ENCODE peak calls at places on chromosomes 11 and 22, in ten cellular contexts. A is aorta; U is PC-9; X is AG04450; S is body of pancreas; Z is ovary; F is IMR-90; K is fibroblast of lung; T is effector memory CD4-positive, alpha-beta T cell; Q is neural progenitor cell. N is an unnamed sample.
A peak's percentile ranks its signal among the peaks of the same experiment; 100 is the strongest.

GRCh38 chr11:123536690-123537437 is 106.8 kb downstream of the GRAMD1B start:
- DNase-seq in A (no peak), U (no peak), X (no peak), S (no peak), Z (no peak), F (no peak), K (no peak), T (no peak), Q (peak; percentile 14), N (no peak)

GRCh38 chr11:123690490-123690889 is 36.1 kb upstream of the SCN3B start:
- DNase-seq in A (no peak), U (no peak), X (no peak), S (no peak), Z (no peak), F (peak; percentile 63), K (peak; percentile 61), T (no peak), Q (no peak), N (no peak)

GRCh38 chr11:120577041-120577440 is 65.5 kb downstream of the GRIK4 start:
- DNase-seq in A (peak; percentile 62), U (no peak), X (no peak), S (no peak), Z (no peak), F (no peak), K (no peak), T (no peak), Q (no peak), N (no peak)

GRCh38 chr11:104120493-104121200 is 43.3 kb downstream of the PDGFD start:
- DNase-seq in A (no peak), U (no peak), X (no peak), S (no peak), Z (no peak), F (no peak), K (no peak), T (no peak), Q (peak; percentile 9), N (peak; percentile 84)

GRCh38 chr11:44235765-44236201 is 74.2 kb downstream of the ALX4 start:
- DNase-seq in A (no peak), U (no peak), X (no peak), S (no peak), Z (no peak), F (peak; percentile 31), K (peak; percentile 36), T (no peak), Q (no peak), N (no peak)

GRCh38 chr11:118263694-118264567 is at the start of gene MPZL2:
- DNase-seq in A (no peak), U (peak; percentile 86), X (no peak), S (peak; percentile 76), Z (no peak), F (no peak), K (no peak), T (no peak), Q (peak; percentile 63), N (no peak)

GRCh38 chr11:2827256-2827655 is 58.3 kb downstream of the CDKN1C start:
- DNase-seq in A (peak; percentile 69), U (no peak), X (no peak), S (no peak), Z (no peak), F (peak; percentile 7), K (peak; percentile 37), T (no peak), Q (no peak), N (no peak)

GRCh38 chr22:46030241-46030880 is 53.4 kb upstream of the WNT7B start:
- DNase-seq in A (peak; percentile 57), U (no peak), X (no peak), S (peak; percentile 10), Z (peak; percentile 34), F (no peak), K (no peak), T (no peak), Q (no peak), N (no peak)

GRCh38 chr11:63508009-63508408 is 2.1 kb downstream of the LGALS12 start:
- DNase-seq in A (no peak), U (peak; percentile 44), X (no peak), S (peak; percentile 80), Z (no peak), F (no peak), K (no peak), T (no peak), Q (peak; percentile 71), N (peak; percentile 62)

GRCh38 chr11:94768602-94769511 is 701 bp downstream of the AMOTL1 start:
- DNase-seq in A (peak; percentile 85), U (peak; percentile 37), X (no peak), S (peak; percentile 50), Z (peak; percentile 61), F (peak; percentile 49), K (peak; percentile 59), T (no peak), Q (peak; percentile 63), N (peak; percentile 41)

GRCh38 chr11:123197711-123198110 is 2.7 kb upstream of the CLMP start:
- DNase-seq in A (no peak), U (no peak), X (peak; percentile 82), S (no peak), Z (no peak), F (peak; percentile 97), K (peak; percentile 89), T (no peak), Q (no peak), N (peak; percentile 69)

GRCh38 chr11:12706531-12707499 is 32.6 kb downstream of the TEAD1 start:
- DNase-seq in A (no peak), U (no peak), X (no peak), S (peak; percentile 34), Z (no peak), F (no peak), K (no peak), T (no peak), Q (no peak), N (no peak)

GRCh38 chr11:78351979-78352731 is 65.5 kb downstream of the GAB2 start:
- DNase-seq in A (no peak), U (no peak), X (no peak), S (no peak), Z (no peak), F (no peak), K (no peak), T (no peak), Q (no peak), N (peak; percentile 61)

GRCh38 chr22:22148905-22149304 is 95.7 kb upstream of the VPREB1 start:
- DNase-seq in A (no peak), U (no peak), X (no peak), S (no peak), Z (no peak), F (no peak), K (no peak), T (no peak), Q (no peak), N (no peak)

GRCh38 chr11:101975734-101976133 is 59.4 kb upstream of the ANGPTL5 start:
- DNase-seq in A (no peak), U (no peak), X (no peak), S (no peak), Z (no peak), F (no peak), K (no peak), T (no peak), Q (no peak), N (no peak)

DNA sequence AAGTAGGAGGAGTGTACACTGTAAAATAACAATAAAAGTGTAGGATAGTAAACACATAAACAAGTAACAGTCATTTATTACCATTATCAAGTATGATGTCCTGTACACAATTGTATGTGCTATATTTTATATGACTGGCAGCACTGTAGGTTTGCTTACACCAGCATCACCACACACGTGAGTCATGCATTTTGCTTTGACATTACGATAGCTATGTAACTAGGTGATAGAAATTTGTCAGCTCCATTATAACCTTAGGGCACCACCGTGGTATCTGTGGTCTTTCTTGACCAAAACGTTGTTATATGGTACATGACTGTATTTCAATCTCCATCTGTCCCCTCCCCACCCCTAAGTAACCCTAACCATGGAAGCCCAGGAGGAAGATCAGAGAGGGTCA is 1.1 kb downstream of the DNAL4 start:
- DNase-seq in A (no peak), U (no peak), X (no peak), S (no peak), Z (no peak), F (peak; percentile 59), K (peak; percentile 51), T (no peak), Q (no peak), N (no peak)
- H3K27ac ChIP-seq in A (no peak overlapping the region), U (no peak overlapping the region), X (no peak overlapping the region), S (no peak overlapping the region), Z (peak overlapping the region; percentile 74), F (no peak overlapping the region), K (peak overlapping the region; percentile 87), T (no peak overlapping the region), Q (no peak overlapping the region), N (peak overlapping the region; percentile 20)

GRCh38 chr11:119337581-119338317 is 2.9 kb downstream of the C1QTNF5 start:
- DNase-seq in A (peak; percentile 68), U (no peak), X (peak; percentile 88), S (no peak), Z (peak; percentile 52), F (peak; percentile 90), K (peak; percentile 82), T (no peak), Q (peak; percentile 92), N (peak; percentile 67)
- H3K4me3 ChIP-seq in A (no peak overlapping the region), U (no peak overlapping the region), X (peak overlapping the region; percentile 48), S (no peak overlapping the region), Z (no peak overlapping the region), F (peak overlapping the region; percentile 11), K (no peak overlapping the region), T (no peak overlapping the region), Q (peak overlapping the region; percentile 77), N (peak overlapping the region; percentile 31)

DNA sequence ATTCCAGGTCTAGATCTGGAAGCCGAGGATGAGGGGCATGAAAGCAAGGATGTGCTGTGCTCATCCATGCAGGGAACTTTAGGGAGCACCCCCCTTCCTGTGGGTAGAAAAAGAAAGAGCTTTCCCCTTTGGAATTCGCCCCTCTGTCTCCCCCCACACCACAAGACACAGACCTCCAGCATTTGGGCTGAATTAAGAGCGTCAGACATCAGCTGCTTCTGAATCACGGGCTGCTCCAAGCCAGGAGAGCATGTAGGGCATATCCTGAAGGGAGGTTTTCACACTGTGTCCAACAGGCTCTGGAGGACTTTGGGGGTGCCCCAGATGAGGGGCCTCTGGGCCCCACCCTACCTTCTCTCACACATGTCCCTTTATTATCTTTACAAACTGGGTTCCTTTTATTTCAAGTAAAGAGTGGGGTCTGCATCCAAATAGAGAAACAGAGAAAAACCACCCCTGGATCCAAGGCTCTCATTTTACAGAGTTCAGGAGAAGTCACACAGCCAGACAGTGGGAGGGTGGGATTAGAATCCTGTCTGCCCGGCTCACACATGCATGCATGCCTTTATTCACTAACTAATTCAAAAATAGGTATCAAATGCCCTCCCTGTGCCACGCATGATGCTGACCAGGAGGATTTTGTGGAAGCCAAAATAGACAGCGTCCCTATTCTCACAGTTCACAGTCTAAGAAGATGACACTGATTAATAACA is 52.8 kb downstream of the LRRC32 start:
- DNase-seq in A (peak; percentile 39), U (no peak), X (no peak), S (no peak), Z (peak; percentile 40), F (peak; percentile 55), K (peak; percentile 81), T (no peak), Q (no peak), N (no peak)
- H3K27ac ChIP-seq in A (peak overlapping the region; percentile 19), U (no peak overlapping the region), X (no peak overlapping the region), S (no peak overlapping the region), Z (no peak overlapping the region), F (no peak overlapping the region), K (no peak overlapping the region), T (no peak overlapping the region), Q (no peak overlapping the region), N (no peak overlapping the region)

DNA sequence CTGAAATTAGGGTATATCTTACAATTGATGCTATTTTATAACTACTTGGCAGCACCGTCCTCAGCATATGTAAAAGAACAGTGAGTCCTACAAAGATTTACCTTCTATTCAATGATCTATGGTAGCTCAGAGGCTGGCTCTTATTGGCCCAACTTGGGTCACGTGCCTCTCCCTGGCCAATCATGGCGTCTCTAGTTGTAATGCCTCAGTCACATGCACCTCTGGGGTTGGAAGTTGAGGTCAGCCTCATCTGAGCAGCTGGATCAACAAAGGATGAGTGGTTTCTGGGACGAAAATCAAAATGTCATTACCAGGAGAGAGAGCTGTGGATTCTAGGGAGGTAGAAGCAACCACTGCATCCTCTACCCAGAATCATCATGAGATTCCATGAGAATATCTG is 22.9 kb upstream of the ASPHD2 start:
- DNase-seq in A (no peak), U (no peak), X (peak; percentile 1), S (no peak), Z (no peak), F (peak; percentile 66), K (peak; percentile 65), T (no peak), Q (no peak), N (no peak)
- H3K4me3 ChIP-seq in A (no peak overlapping the region), U (no peak overlapping the region), X (no peak overlapping the region), S (no peak overlapping the region), Z (no peak overlapping the region), F (no peak overlapping the region), K (no peak overlapping the region), T (no peak overlapping the region), Q (no peak overlapping the region), N (no peak overlapping the region)

N was measured in A673.